ENCODE peak calls at places on chromosomes 11 and 22, in six cellular contexts. F is K562; C is CD8-positive, alpha-beta memory T cell; T is PC-9; Q is heart left ventricle; B is GM23248. L is an unnamed sample.
A peak's percentile ranks its signal among the peaks of the same experiment; 100 is the strongest.

GRCh38 chr11:4211991-4212390 is 117.4 kb downstream of the RRM1 start:
- DNase-seq in B (no peak), C (no peak), Q (no peak), T (no peak), F (no peak), L (no peak)

GRCh38 chr11:114368918-114369680 is 31.2 kb downstream of the C11orf71 start:
- DNase-seq in B (no peak), T (peak; percentile 63), Q (no peak), F (no peak), C (no peak), L (no peak)

GRCh38 chr11:118146554-118146953 is 6.1 kb downstream of the SCN4B start:
- DNase-seq in C (peak; percentile 41), B (no peak), F (no peak), T (no peak), Q (no peak), L (no peak)

GRCh38 chr22:36226189-36226588 is 13.1 kb downstream of the APOL2 start:
- DNase-seq in T (no peak), C (no peak), Q (no peak), F (no peak), B (no peak), L (no peak)

GRCh38 chr11:125313271-125314222 is 149.0 kb downstream of the PKNOX2 start:
- DNase-seq in T (no peak), B (peak; percentile 48), C (no peak), Q (peak; percentile 43), F (no peak), L (no peak)

GRCh38 chr11:114821626-114822025 is 143.3 kb downstream of the NXPE2 start:
- DNase-seq in F (peak; percentile 21), B (peak; percentile 28), T (no peak), Q (no peak), C (no peak), L (no peak)

GRCh38 chr11:69471329-69472052 is 10.0 kb upstream of the LINC01488 start:
- DNase-seq in C (no peak), Q (peak; percentile 23), T (no peak), B (no peak), F (no peak), L (peak; percentile 5)

GRCh38 chr22:25448435-25449051 is 115.9 kb upstream of the GRK3 start:
- DNase-seq in B (peak; percentile 64), T (no peak), F (peak; percentile 33), Q (no peak), C (no peak), L (no peak)

GRCh38 chr11:102341844-102342318 is 5.1 kb upstream of the BIRC2 start:
- DNase-seq in T (peak; percentile 68), C (peak; percentile 77), Q (peak; percentile 74), B (peak; percentile 90), F (peak; percentile 96), L (peak; percentile 40)

GRCh38 chr11:78020248-78020647 is 2.8 kb downstream of the KCTD14 start:
- DNase-seq in F (no peak), B (no peak), C (no peak), T (peak; percentile 41), Q (no peak), L (no peak)

GRCh38 chr11:100801225-100801999 is 114.3 kb downstream of the ARHGAP42 start:
- DNase-seq in Q (no peak), T (no peak), C (no peak), F (no peak), B (no peak), L (no peak)

GRCh38 chr11:70590356-70590991 is 192.1 kb downstream of the CTTN start:
- DNase-seq in B (no peak), F (no peak), C (no peak), Q (no peak), T (no peak), L (no peak)

GRCh38 chr22:21016644-21017420 is 1.9 kb downstream of the P2RX6 start:
- DNase-seq in B (no peak), F (no peak), T (no peak), Q (peak; percentile 13), C (no peak), L (no peak)

GRCh38 chr11:86781546-86781945 is 18.8 kb upstream of the PRSS23 start:
- DNase-seq in B (no peak), F (peak; percentile 16), Q (no peak), C (no peak), T (no peak), L (no peak)

GRCh38 chr11:3205261-3206127 is 13.1 kb downstream of the MRGPRG start:
- DNase-seq in B (peak; percentile 19), Q (no peak), T (no peak), C (peak; percentile 16), F (no peak), L (peak; percentile 4)

GRCh38 chr11:36000616-36001190 is 56.8 kb downstream of the LDLRAD3 start:
- DNase-seq in Q (no peak), C (no peak), F (no peak), T (peak; percentile 63), B (no peak), L (no peak)

GRCh38 chr11:3199537-3200295 is 18.9 kb downstream of the MRGPRG start:
- DNase-seq in C (peak; percentile 41), Q (no peak), B (no peak), T (no peak), F (no peak), L (no peak)

GRCh38 chr11:68039526-68040086 is 781 bp downstream of the TCIRG1 start:
- DNase-seq in T (no peak), B (peak; percentile 30), Q (peak; percentile 30), C (peak; percentile 50), F (peak; percentile 44), L (no peak)

GRCh38 chr11:44516688-44517301 is 48.7 kb upstream of the CD82 start:
- DNase-seq in F (no peak), Q (no peak), C (no peak), T (no peak), B (no peak), L (no peak)

GRCh38 chr11:62142921-62143320 is 19.1 kb downstream of the INCENP start:
- DNase-seq in F (no peak), B (no peak), C (no peak), T (no peak), Q (no peak), L (no peak)

GRCh38 chr11:34594603-34595002 is 26.3 kb upstream of the EHF start:
- DNase-seq in Q (no peak), T (no peak), F (no peak), B (no peak), C (no peak), L (no peak)

GRCh38 chr11:34595960-34596359 is 24.9 kb upstream of the EHF start:
- DNase-seq in C (no peak), T (no peak), B (no peak), Q (no peak), F (no peak), L (no peak)

GRCh38 chr11:34588701-34589100 is 32.2 kb upstream of the EHF start:
- DNase-seq in T (no peak), C (no peak), B (no peak), Q (no peak), F (no peak), L (no peak)

GRCh38 chr11:34595391-34595790 is 25.5 kb upstream of the EHF start:
- DNase-seq in F (no peak), T (no peak), Q (no peak), B (no peak), C (no peak), L (no peak)

GRCh38 chr11:34593085-34593484 is 27.8 kb upstream of the EHF start:
- DNase-seq in Q (no peak), B (no peak), F (no peak), C (no peak), T (no peak), L (no peak)
- H3K4me3 ChIP-seq in Q (no peak overlapping the region), B (no peak overlapping the region), F (no peak overlapping the region), C (no peak overlapping the region), T (no peak overlapping the region), L (no peak overlapping the region)

GRCh38 chr11:65308281-65308891 is 6.3 kb upstream of the CDC42EP2 start:
- DNase-seq in B (no peak), F (no peak), C (no peak), Q (peak; percentile 51), T (peak; percentile 34), L (peak; percentile 48)
- H3K4me1 ChIP-seq in B (peaks cover 6% of the 10 kb centered on the region), F (peaks cover 20% of the 10 kb centered on the region), C (no peaks in the 10 kb centered on the region), Q (peaks cover 10% of the 10 kb centered on the region), T (peaks cover 49% of the 10 kb centered on the region), L (peaks cover 57% of the 10 kb centered on the region)

GRCh38 chr22:46430961-46431838 is 95.7 kb downstream of the TRMU start:
- DNase-seq in F (no peak), T (no peak), C (no peak), B (no peak), Q (no peak), L (no peak)

GRCh38 chr22:46433318-46433717 is 97.8 kb downstream of the TRMU start:
- DNase-seq in Q (no peak), T (no peak), C (no peak), F (no peak), B (no peak), L (no peak)

GRCh38 chr22:46429327-46429853 is 93.9 kb downstream of the TRMU start:
- DNase-seq in Q (no peak), B (no peak), F (no peak), T (no peak), C (no peak), L (no peak)

GRCh38 chr22:46428602-46429326 is 93.2 kb downstream of the TRMU start:
- DNase-seq in Q (no peak), T (no peak), B (no peak), C (no peak), F (no peak), L (no peak)

DNA sequence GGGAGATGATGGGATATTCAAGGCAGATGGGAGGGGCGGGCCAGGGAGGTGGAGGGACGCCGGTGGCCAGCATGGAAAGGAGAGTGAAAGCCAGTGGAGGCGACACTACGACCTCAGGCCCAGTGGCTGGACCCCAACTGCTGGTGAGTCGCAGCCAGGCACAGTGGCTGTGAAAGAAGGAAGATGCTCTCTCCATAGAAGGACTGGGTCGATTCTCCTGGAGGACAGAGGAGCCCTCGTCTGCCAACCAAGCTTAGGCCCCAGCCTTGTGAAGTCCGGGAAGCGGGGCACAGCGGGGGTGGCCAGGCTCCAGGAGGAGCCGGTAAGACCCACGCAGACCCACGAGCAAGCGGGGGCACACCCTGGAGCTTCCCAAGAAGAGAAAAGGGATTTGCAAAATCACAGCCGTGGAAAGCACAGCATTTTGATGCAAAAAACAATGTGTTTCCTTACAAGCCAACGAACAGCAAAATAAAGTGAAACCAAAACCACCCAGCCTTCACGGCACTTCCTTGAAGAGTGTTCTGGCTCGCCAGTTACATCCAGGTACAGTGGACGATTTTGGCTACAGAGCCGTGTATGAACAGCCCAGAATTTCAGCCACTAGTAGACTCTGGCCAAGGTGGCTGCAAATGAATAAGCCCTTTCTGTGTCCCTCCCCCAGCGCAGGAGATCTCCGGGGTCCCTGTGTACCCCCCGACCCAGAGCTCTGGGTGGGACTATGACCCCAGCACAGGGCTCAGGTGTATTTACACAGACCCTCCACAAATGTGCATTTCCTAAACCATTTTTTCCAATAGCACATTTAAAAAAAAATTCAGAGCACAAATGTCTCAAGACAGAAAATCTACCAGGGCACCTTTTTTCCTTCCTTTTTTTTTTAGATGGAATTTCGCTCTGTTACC is 96.9 kb downstream of the TRMU start:
- DNase-seq in C (peak; percentile 56), B (no peak), Q (peak; percentile 11), F (no peak), T (no peak), L (no peak)
- H3K27ac ChIP-seq in C (peak overlapping the region; percentile 55), B (no peak overlapping the region), Q (peak overlapping the region; percentile 35), F (no peak overlapping the region), T (no peak overlapping the region), L (no peak overlapping the region)

DNA sequence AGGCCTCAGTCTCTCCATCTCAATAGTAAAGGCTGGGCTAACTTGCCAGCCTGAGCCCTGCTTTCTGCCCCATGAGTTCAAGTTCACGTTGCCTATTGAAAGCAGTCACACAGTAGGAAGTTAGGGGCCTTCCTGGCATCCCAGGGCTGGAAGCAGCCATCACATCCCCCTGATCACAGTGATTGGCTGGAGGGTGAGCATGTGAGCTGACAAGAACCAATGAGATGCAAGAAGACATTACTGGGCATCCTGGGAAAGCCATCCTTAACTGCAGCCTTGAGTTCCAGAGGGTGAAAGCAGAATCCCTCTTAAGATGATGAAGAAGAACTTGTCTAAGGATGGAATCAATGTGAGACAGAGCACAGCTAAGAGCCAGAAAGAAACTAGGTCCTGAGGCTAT is 29.0 kb downstream of the IRAG1 start:
- DNase-seq in T (no peak), Q (no peak), C (no peak), B (no peak), F (no peak), L (no peak)
- H3K4me3 ChIP-seq in T (no peak overlapping the region), Q (no peak overlapping the region), C (no peak overlapping the region), B (no peak overlapping the region), F (no peak overlapping the region), L (no peak overlapping the region)